ENCODE peak calls at places on chromosomes 5 and 9, in four cellular contexts. S, D, J and R are unnamed samples.

GRCh38 chr9:121288874-121289553 is 21.1 kb downstream of the GSN start:
- DNase-seq in S (peak; percentile 69), D (peak; percentile 88), J (peak; percentile 87), R (no peak)

GRCh38 chr5:135703026-135703550 is 124.3 kb upstream of the CXCL14 start:
- DNase-seq in S (no peak), D (no peak), J (no peak), R (no peak)

GRCh38 chr9:75455444-75455921 is 367.2 kb downstream of the OSTF1 start:
- DNase-seq in S (no peak), D (no peak), J (peak; percentile 35), R (no peak)

GRCh38 chr9:3497406-3497805 is 28.4 kb downstream of the RFX3 start:
- DNase-seq in S (no peak), D (no peak), J (no peak), R (no peak)

GRCh38 chr5:138844812-138845513 is 30.2 kb downstream of the LRRTM2 start:
- DNase-seq in S (no peak), D (no peak), J (no peak), R (no peak)

GRCh38 chr5:152332696-152333095 is 72.4 kb downstream of the NMUR2 start:
- DNase-seq in S (no peak), D (no peak), J (no peak), R (no peak)

GRCh38 chr5:124980174-124980941 is 233.9 kb upstream of the ZNF608 start:
- DNase-seq in S (no peak), D (no peak), J (no peak), R (peak; percentile 78)

GRCh38 chr9:4073371-4073770 is 226.5 kb downstream of the GLIS3 start:
- DNase-seq in S (no peak), D (no peak), J (no peak), R (peak; percentile 74)

GRCh38 chr5:126594676-126595485 is at the start of gene ALDH7A1:
- DNase-seq in S (peak; percentile 89), D (peak; percentile 95), J (peak; percentile 96), R (peak; percentile 87)

GRCh38 chr9:100724932-100725331 is 147.1 kb downstream of the CAVIN4 start:
- DNase-seq in S (no peak), D (no peak), J (no peak), R (no peak)

GRCh38 chr9:706073-706472 is 135.4 kb upstream of the DMRT1 start:
- DNase-seq in S (no peak), D (no peak), J (no peak), R (no peak)

GRCh38 chr9:32551491-32552049 is 557 bp upstream of the SMIM27 start:
- DNase-seq in S (no peak), D (no peak), J (peak; percentile 32), R (no peak)

GRCh38 chr9:91255327-91255726 is 106.4 kb downstream of the AUH start:
- DNase-seq in S (no peak), D (no peak), J (no peak), R (no peak)

GRCh38 chr5:9454012-9454481 is 91.8 kb downstream of the SEMA5A start:
- DNase-seq in S (no peak), D (no peak), J (no peak), R (no peak)

GRCh38 chr9:88593537-88594185 is 58.7 kb downstream of the NXNL2 start:
- DNase-seq in S (peak; percentile 54), D (no peak), J (peak; percentile 66), R (no peak)

GRCh38 chr5:43000198-43000840 is 39.8 kb downstream of the ANXA2R start:
- DNase-seq in S (no peak), D (peak; percentile 66), J (no peak), R (no peak)

GRCh38 chr9:14312721-14313377 is 1.1 kb downstream of the NFIB start:
- DNase-seq in S (no peak), D (peak; percentile 70), J (peak; percentile 41), R (no peak)

GRCh38 chr5:120901199-120901598 is 437.1 kb downstream of the PRR16 start:
- DNase-seq in S (no peak), D (no peak), J (no peak), R (no peak)

GRCh38 chr5:173229966-173230740 is 4.9 kb downstream of the NKX2-5 start:
- DNase-seq in S (no peak), D (peak; percentile 55), J (peak; percentile 73), R (no peak)

GRCh38 chr5:168596927-168597326 is 17.8 kb upstream of the PANK3 start:
- DNase-seq in S (no peak), D (no peak), J (no peak), R (no peak)

GRCh38 chr9:121294181-121294743 is 26.3 kb downstream of the GSN start:
- DNase-seq in S (no peak), D (peak; percentile 86), J (peak; percentile 77), R (no peak)

GRCh38 chr5:17666726-17667235 is 32.5 kb downstream of the TAF11L14 start:
- DNase-seq in S (no peak), D (no peak), J (no peak), R (no peak)

GRCh38 chr9:121972501-121972981 is 120.6 kb downstream of the TTLL11 start:
- DNase-seq in S (peak; percentile 82), D (no peak), J (no peak), R (no peak)

GRCh38 chr9:35945341-35946018 is 12.5 kb downstream of the OR2S2 start:
- DNase-seq in S (peak; percentile 83), D (peak; percentile 86), J (peak; percentile 90), R (peak; percentile 70)

GRCh38 chr5:159805021-159805420 is 111.3 kb upstream of the ADRA1B start:
- DNase-seq in S (no peak), D (peak; percentile 72), J (peak; percentile 61), R (no peak)

GRCh38 chr9:83081846-83082245 is 18.9 kb upstream of the RASEF start:
- DNase-seq in S (no peak), D (no peak), J (no peak), R (no peak)

GRCh38 chr9:15142903-15143534 is 164.0 kb downstream of the TTC39B start:
- DNase-seq in S (no peak), D (no peak), J (no peak), R (peak; percentile 70)

GRCh38 chr5:39461007-39461682 is 36.4 kb upstream of the DAB2 start:
- DNase-seq in S (peak; percentile 25), D (no peak), J (peak; percentile 49), R (no peak)

GRCh38 chr9:12784461-12785250 is 9.8 kb downstream of the LURAP1L start:
- DNase-seq in S (peak; percentile 64), D (peak; percentile 90), J (no peak), R (no peak)

GRCh38 chr9:98024702-98025101 is 31.8 kb upstream of the NANS start:
- DNase-seq in S (no peak), D (no peak), J (no peak), R (no peak)

GRCh38 chr9:71681708-71682268 is 86.5 kb downstream of the CEMIP2 start:
- DNase-seq in S (no peak), D (no peak), J (no peak), R (no peak)

GRCh38 chr5:171633776-171634470 is 151.7 kb upstream of the SMIM23 start:
- DNase-seq in S (no peak), D (no peak), J (no peak), R (no peak)

GRCh38 chr5:67095346-67095871 is 101.2 kb downstream of the CD180 start:
- DNase-seq in S (peak; percentile 63), D (peak; percentile 94), J (peak; percentile 84), R (no peak)

GRCh38 chr9:96505316-96505991 is 55.5 kb downstream of the HABP4 start:
- DNase-seq in S (no peak), D (peak; percentile 73), J (no peak), R (no peak)

GRCh38 chr9:37212435-37212834 is 92.1 kb downstream of the ZCCHC7 start:
- DNase-seq in S (no peak), D (no peak), J (no peak), R (no peak)

GRCh38 chr9:109990541-109990940 is 210.5 kb downstream of the PALM2AKAP2 start:
- DNase-seq in S (no peak), D (no peak), J (no peak), R (no peak)

GRCh38 chr5:60522299-60522915 is 177.6 kb downstream of the DEPDC1B start:
- DNase-seq in S (no peak), D (no peak), J (no peak), R (no peak)

GRCh38 chr5:60529001-60529400 is 171.0 kb downstream of the DEPDC1B start:
- DNase-seq in S (no peak), D (no peak), J (no peak), R (no peak)

GRCh38 chr5:60520451-60521210 is 179.3 kb downstream of the DEPDC1B start:
- DNase-seq in S (peak; percentile 30), D (no peak), J (no peak), R (no peak)

GRCh38 chr5:60521379-60522298 is 178.3 kb downstream of the DEPDC1B start:
- DNase-seq in S (no peak), D (no peak), J (no peak), R (no peak)

GRCh38 chr5:60526336-60526875 is 173.6 kb downstream of the DEPDC1B start:
- DNase-seq in S (no peak), D (no peak), J (no peak), R (no peak)
- H3K36me3 ChIP-seq in S (no peaks in the 10 kb centered on the region), D (no peaks in the 10 kb centered on the region), J (no peaks in the 10 kb centered on the region), R (no peaks in the 10 kb centered on the region)

GRCh38 chr9:128807827-128808226 is 10.5 kb upstream of the ENDOG start:
- DNase-seq in S (no peak), D (no peak), J (no peak), R (no peak)
- H3K36me3 ChIP-seq in S (peaks cover 71% of the 10 kb centered on the region), D (peaks cover 55% of the 10 kb centered on the region), J (peaks cover 57% of the 10 kb centered on the region), R (peaks cover 24% of the 10 kb centered on the region)

GRCh38 chr5:150120062-150120441 is 33.7 kb upstream of the CSF1R start:
- DNase-seq in S (no peak), D (no peak), J (peak; percentile 15), R (no peak)

GRCh38 chr5:150119421-150120061 is 33.2 kb upstream of the CSF1R start:
- DNase-seq in S (no peak), D (no peak), J (peak; percentile 38), R (no peak)

GRCh38 chr5:150117945-150118560 is 31.7 kb upstream of the CSF1R start:
- DNase-seq in S (peak; percentile 8), D (no peak), J (peak; percentile 13), R (no peak)

GRCh38 chr5:150116667-150117395 is 30.5 kb upstream of the CSF1R start:
- DNase-seq in S (peak; percentile 24), D (no peak), J (peak; percentile 22), R (no peak)

GRCh38 chr5:150118561-150119229 is 32.3 kb upstream of the CSF1R start:
- DNase-seq in S (peak; percentile 21), D (no peak), J (no peak), R (no peak)
- H3K36me3 ChIP-seq in S (peaks cover 80% of the 10 kb centered on the region), D (peaks cover 98% of the 10 kb centered on the region), J (peaks cover 73% of the 10 kb centered on the region), R (no peaks in the 10 kb centered on the region)

DNA sequence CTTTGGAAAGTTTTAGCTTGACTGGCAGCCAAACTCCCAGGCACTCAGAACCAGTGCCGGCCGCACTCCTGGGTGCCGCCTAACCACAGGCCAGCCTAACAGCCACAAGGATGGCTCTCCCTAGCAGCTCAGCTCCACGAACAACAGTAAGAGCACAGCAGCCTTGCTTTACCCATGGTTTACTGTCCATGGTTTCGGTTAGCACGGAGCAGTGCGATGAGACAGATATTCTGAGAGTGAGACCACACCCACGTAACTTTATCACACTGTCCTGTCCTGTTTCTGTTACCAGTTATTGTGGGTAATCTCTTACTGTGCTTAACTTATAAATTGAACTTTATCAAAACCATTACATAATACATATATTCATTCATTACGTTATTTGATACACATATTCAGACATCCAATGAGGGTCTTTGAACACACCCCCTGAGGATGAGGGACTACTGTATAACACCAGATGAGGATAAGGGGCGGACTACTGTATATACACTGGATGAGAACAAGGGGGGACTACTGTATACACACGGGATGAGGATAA is 12.4 kb downstream of the CLPTM1L start:
- DNase-seq in S (peak; percentile 53), D (no peak), J (no peak), R (no peak)
- H3K36me3 ChIP-seq in S (peaks cover 78% of the 10 kb centered on the region), D (peaks cover 76% of the 10 kb centered on the region), J (peaks cover 68% of the 10 kb centered on the region), R (peaks cover 59% of the 10 kb centered on the region)

GRCh38 chr9:104826109-104826775 is 62.3 kb downstream of the NIPSNAP3B start:
- DNase-seq in S (no peak), D (no peak), J (no peak), R (no peak)
- H3K36me3 ChIP-seq in S (peaks cover 100% of the 10 kb centered on the region), D (peaks cover 96% of the 10 kb centered on the region), J (peaks cover 97% of the 10 kb centered on the region), R (no peaks in the 10 kb centered on the region)